ENCODE peak calls at places on chromosomes 12 and 14, in four cellular contexts. One of them, this sample, is unnamed.

GRCh38 chr12:101696477-101697196 is 803 bp upstream of the CHPT1 start:
- DNase-seq in uterus: peak
- DNase-seq in RWPE2: no peak
- DNase-seq in fibroblast of the aortic adventitia: peak
- DNase-seq in this sample: no peak

GRCh38 chr12:48165089-48166031 is 8.0 kb upstream of the ASB8 start:
- DNase-seq in RWPE2: no peak
- DNase-seq in uterus: no peak
- DNase-seq in fibroblast of the aortic adventitia: peak
- DNase-seq in this sample: no peak

GRCh38 chr12:76341436-76342030 is 6.7 kb downstream of the BBS10 start:
- DNase-seq in RWPE2: no peak
- DNase-seq in fibroblast of the aortic adventitia: peak
- DNase-seq in uterus: no peak
- DNase-seq in this sample: no peak

GRCh38 chr12:42744539-42745156 is 155.1 kb upstream of the PRICKLE1 start:
- DNase-seq in RWPE2: no peak
- DNase-seq in uterus: peak
- DNase-seq in fibroblast of the aortic adventitia: peak
- DNase-seq in this sample: no peak

GRCh38 chr14:38716871-38717270 is 386.2 kb downstream of the SEC23A start:
- DNase-seq in fibroblast of the aortic adventitia: no peak
- DNase-seq in RWPE2: no peak
- DNase-seq in uterus: no peak
- DNase-seq in this sample: no peak

GRCh38 chr14:22305563-22306127 is 283.4 kb downstream of the DAD1 start:
- DNase-seq in fibroblast of the aortic adventitia: no peak
- DNase-seq in RWPE2: no peak
- DNase-seq in uterus: no peak
- DNase-seq in this sample: no peak

GRCh38 chr14:68685419-68686211 is 107.3 kb downstream of the ZFP36L1 start:
- DNase-seq in fibroblast of the aortic adventitia: peak
- DNase-seq in uterus: peak
- DNase-seq in RWPE2: peak
- DNase-seq in this sample: no peak

GRCh38 chr14:104138098-104138890 is at the start of gene KIF26A:
- DNase-seq in RWPE2: peak
- DNase-seq in fibroblast of the aortic adventitia: no peak
- DNase-seq in uterus: no peak
- DNase-seq in this sample: no peak

GRCh38 chr12:109900752-109901580 is 892 bp downstream of the TCHP start:
- DNase-seq in fibroblast of the aortic adventitia: peak
- DNase-seq in RWPE2: no peak
- DNase-seq in uterus: no peak
- DNase-seq in this sample: no peak

GRCh38 chr12:31517994-31518393 is 72.9 kb downstream of the DENND5B start:
- DNase-seq in RWPE2: no peak
- DNase-seq in fibroblast of the aortic adventitia: peak
- DNase-seq in uterus: no peak
- DNase-seq in this sample: no peak

GRCh38 chr12:96213869-96214268 is 19.7 kb downstream of the ELK3 start:
- DNase-seq in uterus: no peak
- DNase-seq in RWPE2: no peak
- DNase-seq in fibroblast of the aortic adventitia: no peak
- DNase-seq in this sample: no peak

GRCh38 chr14:72501439-72501838 is 392.5 kb downstream of the DPF3 start:
- DNase-seq in RWPE2: no peak
- DNase-seq in uterus: no peak
- DNase-seq in fibroblast of the aortic adventitia: no peak
- DNase-seq in this sample: no peak

GRCh38 chr12:57229634-57230380 is at the start of gene SHMT2:
- DNase-seq in RWPE2: peak
- DNase-seq in uterus: peak
- DNase-seq in fibroblast of the aortic adventitia: peak
- DNase-seq in this sample: peak

GRCh38 chr12:66944365-66944764 is 265.5 kb upstream of the GRIP1 start:
- DNase-seq in RWPE2: no peak
- DNase-seq in uterus: no peak
- DNase-seq in fibroblast of the aortic adventitia: no peak
- DNase-seq in this sample: no peak

GRCh38 chr12:38813930-38814329 is 91.5 kb downstream of the CPNE8 start:
- DNase-seq in uterus: no peak
- DNase-seq in RWPE2: no peak
- DNase-seq in fibroblast of the aortic adventitia: no peak
- DNase-seq in this sample: no peak

GRCh38 chr14:100893760-100894159 is 9.8 kb downstream of the RTL1 start:
- DNase-seq in RWPE2: peak
- DNase-seq in uterus: no peak
- DNase-seq in fibroblast of the aortic adventitia: no peak
- DNase-seq in this sample: no peak

GRCh38 chr12:107612508-107612907 is 73.1 kb upstream of the PWP1 start:
- DNase-seq in RWPE2: no peak
- DNase-seq in uterus: no peak
- DNase-seq in fibroblast of the aortic adventitia: no peak
- DNase-seq in this sample: no peak

GRCh38 chr12:118498171-118498570 is 121.8 kb downstream of the SUDS3 start:
- DNase-seq in uterus: no peak
- DNase-seq in RWPE2: no peak
- DNase-seq in fibroblast of the aortic adventitia: no peak
- DNase-seq in this sample: peak

GRCh38 chr14:105260826-105261438 is 12.6 kb downstream of the BTBD6 start:
- DNase-seq in fibroblast of the aortic adventitia: no peak
- DNase-seq in RWPE2: no peak
- DNase-seq in uterus: no peak
- DNase-seq in this sample: no peak

GRCh38 chr14:44613061-44613712 is 106.1 kb upstream of the FSCB start:
- DNase-seq in uterus: no peak
- DNase-seq in fibroblast of the aortic adventitia: no peak
- DNase-seq in RWPE2: no peak
- DNase-seq in this sample: no peak

GRCh38 chr12:3658327-3659163 is 94.4 kb downstream of the CRACR2A start:
- DNase-seq in uterus: no peak
- DNase-seq in RWPE2: no peak
- DNase-seq in fibroblast of the aortic adventitia: peak
- DNase-seq in this sample: no peak

GRCh38 chr12:106865685-106866084 is 90.0 kb upstream of the TMEM263 start:
- DNase-seq in fibroblast of the aortic adventitia: no peak
- DNase-seq in uterus: no peak
- DNase-seq in RWPE2: no peak
- DNase-seq in this sample: no peak

GRCh38 chr12:48198985-48199384 is 4.1 kb downstream of the OR10AD1 start:
- DNase-seq in uterus: no peak
- DNase-seq in RWPE2: no peak
- DNase-seq in fibroblast of the aortic adventitia: no peak
- DNase-seq in this sample: no peak

DNA sequence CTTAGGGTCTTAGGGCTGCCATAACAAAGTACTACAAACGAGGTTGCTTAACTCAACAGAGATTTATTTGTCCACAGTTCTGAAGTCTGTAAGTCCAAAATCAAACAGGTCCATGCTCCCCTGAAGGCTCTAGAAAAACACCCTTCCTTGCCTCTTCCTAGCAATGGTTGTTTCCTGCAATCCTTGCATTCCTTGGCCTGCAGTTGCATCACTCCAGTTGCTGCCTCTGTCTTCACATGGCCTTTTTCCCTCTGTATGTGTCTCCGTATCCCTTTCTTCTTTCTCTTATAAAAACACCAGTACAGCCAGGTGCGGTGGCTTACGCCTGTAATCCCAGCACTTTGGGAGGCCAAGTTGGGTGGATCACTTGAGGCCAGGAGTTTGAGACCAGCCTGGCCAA is 17.4 kb downstream of the KCNMB4 start:
- DNase-seq in uterus: no peak
- DNase-seq in RWPE2: no peak
- DNase-seq in fibroblast of the aortic adventitia: peak
- DNase-seq in this sample: no peak
- H3K4me3 ChIP-seq in uterus: no peak
- H3K4me3 ChIP-seq in RWPE2: no peak
- H3K4me3 ChIP-seq in fibroblast of the aortic adventitia: no peak
- H3K4me3 ChIP-seq in this sample: no peak

DNA sequence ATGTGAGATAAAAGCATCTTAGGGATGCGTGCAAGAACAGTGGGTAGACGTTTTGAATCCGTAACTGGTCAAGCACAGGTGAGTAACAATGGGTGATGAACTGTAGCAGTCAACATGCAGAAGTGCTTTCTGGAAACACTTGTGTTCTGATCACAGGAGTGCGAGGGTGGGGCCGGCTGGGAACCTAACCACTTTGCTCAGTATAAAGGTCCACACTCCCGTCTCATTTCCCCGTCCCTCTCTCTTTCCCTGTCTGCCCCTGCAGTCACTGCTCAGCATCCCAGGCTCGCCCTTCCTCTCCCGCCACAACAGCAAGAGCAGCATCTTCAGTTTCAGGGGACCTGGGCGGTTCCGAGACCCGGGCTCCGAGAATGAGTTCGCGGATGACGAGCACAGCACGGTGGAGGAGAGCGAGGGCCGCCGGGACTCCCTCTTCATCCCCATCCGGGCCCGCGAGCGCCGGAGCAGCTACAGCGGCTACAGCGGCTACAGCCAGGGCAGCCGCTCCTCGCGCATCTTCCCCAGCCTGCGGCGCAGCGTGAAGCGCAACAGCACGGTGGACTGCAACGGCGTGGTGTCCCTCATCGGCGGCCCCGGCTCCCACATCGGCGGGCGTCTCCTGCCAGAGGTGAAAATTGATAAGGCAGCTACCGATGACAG is 127.1 kb downstream of the FIGNL2 start:
- DNase-seq in fibroblast of the aortic adventitia: peak
- DNase-seq in RWPE2: no peak
- DNase-seq in uterus: no peak
- DNase-seq in this sample: no peak
- TF ChIP-seq CTCF in fibroblast of the aortic adventitia: peak
- TF ChIP-seq CTCF in RWPE2: no peak
- TF ChIP-seq CTCF in uterus: no peak
- TF ChIP-seq CTCF in this sample: no peak

DNA sequence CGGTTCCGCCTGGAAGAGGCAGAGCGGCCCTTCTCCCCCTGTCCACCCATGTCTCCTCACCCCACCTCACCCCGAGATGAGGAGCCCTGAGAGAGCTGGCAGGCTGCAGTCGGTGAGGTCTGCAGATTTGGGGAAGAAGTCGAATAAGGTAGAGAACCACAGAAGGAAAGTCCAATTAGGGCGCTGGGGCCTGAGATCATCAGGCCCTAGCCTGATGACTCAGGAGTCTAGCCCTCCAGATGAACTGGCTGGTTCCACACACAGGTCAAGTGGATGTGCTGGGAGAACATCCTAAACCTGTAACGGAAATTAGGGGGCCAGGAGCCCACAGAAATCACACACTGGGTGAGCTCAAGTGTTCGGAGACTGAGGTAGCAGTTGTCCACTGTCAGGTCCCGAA is 1.1 kb upstream of the METTL17 start:
- DNase-seq in RWPE2: no peak
- DNase-seq in fibroblast of the aortic adventitia: no peak
- DNase-seq in uterus: no peak
- DNase-seq in this sample: no peak
- H3K4me3 ChIP-seq in RWPE2: no peak
- H3K4me3 ChIP-seq in fibroblast of the aortic adventitia: no peak
- H3K4me3 ChIP-seq in uterus: no peak
- H3K4me3 ChIP-seq in this sample: peak

DNA sequence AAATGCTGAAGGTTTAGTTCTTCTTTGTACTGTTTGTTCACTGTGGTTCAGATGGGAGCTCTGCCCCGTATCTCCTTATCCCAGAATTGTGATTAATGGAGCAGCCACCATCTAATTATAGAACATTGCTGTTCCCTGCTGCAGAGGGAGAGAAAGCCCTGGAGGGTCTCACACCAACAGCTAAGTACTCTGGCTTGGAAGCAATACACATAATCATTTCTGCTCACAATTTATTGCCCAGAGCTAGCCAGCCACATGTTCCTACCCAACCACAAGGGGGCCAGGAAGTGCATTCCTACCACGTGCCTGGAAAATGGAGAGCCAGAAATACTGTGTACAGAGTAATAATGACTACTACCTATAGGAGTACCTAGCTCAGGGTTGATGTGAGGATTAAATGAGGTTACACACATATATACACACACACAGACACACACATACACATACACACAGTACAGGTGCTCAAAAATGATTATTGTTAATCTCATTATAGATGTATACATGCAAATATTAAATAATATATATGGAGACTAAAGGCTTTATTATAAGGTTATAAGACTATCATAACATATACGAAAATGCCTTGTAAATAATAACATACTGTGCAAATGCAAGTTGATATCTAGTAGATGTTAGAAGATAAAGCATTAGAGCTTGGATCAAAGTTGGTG is 22.3 kb downstream of the MSRB3 start:
- DNase-seq in RWPE2: no peak
- DNase-seq in uterus: no peak
- DNase-seq in fibroblast of the aortic adventitia: peak
- DNase-seq in this sample: no peak
- TF ChIP-seq CTCF in RWPE2: peak
- TF ChIP-seq CTCF in uterus: peak
- TF ChIP-seq CTCF in fibroblast of the aortic adventitia: peak
- TF ChIP-seq CTCF in this sample: peak

GRCh38 chr14:51862171-51862838 is 1.9 kb downstream of the GNG2 start:
- DNase-seq in RWPE2: no peak
- DNase-seq in uterus: no peak
- DNase-seq in fibroblast of the aortic adventitia: no peak
- DNase-seq in this sample: no peak
- H3K4me3 ChIP-seq in RWPE2: no peak
- H3K4me3 ChIP-seq in uterus: no peak
- H3K4me3 ChIP-seq in fibroblast of the aortic adventitia: no peak
- H3K4me3 ChIP-seq in this sample: peak